ENCODE peak calls at places on chromosomes 12 and 14, in six cellular contexts. I is Karpas-422, Q is neural progenitor cell, D is fibroblast of lung, K is GM12878, M is neuronal stem cell. C is an unnamed sample.
A peak's percentile ranks its signal among the peaks of the same experiment; 100 is the strongest.

GRCh38 chr12:26195641-26196423 is 459 bp downstream of the SSPN start:
- DNase-seq in I (no peak), Q (peak; percentile 58), D (peak; percentile 52), K (no peak), M (peak; percentile 31), C (no peak)

GRCh38 chr14:96056509-96057422 is 17.6 kb downstream of the C14orf132 start:
- DNase-seq in I (peak; percentile 90), Q (peak; percentile 77), D (no peak), K (no peak), M (no peak), C (no peak)

GRCh38 chr14:36057452-36058142 is 118.9 kb downstream of the PTCSC3 start:
- DNase-seq in I (no peak), Q (no peak), D (no peak), K (no peak), M (no peak), C (no peak)

GRCh38 chr12:28367326-28367725 is 177.1 kb downstream of the CCDC91 start:
- DNase-seq in I (no peak), Q (no peak), D (no peak), K (no peak), M (no peak), C (no peak)

GRCh38 chr14:100679707-100680438 is 46.8 kb upstream of the DLK1 start:
- DNase-seq in I (no peak), Q (no peak), D (peak; percentile 83), K (no peak), M (no peak), C (no peak)

GRCh38 chr14:75450381-75451276 is 22.8 kb downstream of the JDP2 start:
- DNase-seq in I (no peak), Q (no peak), D (no peak), K (no peak), M (no peak), C (no peak)

GRCh38 chr12:10033783-10034381 is 3.4 kb downstream of the CLEC9A start:
- DNase-seq in I (peak; percentile 47), Q (no peak), D (peak; percentile 54), K (no peak), M (no peak), C (no peak)

GRCh38 chr12:104482113-104482512 is 25.4 kb downstream of the CHST11 start:
- DNase-seq in I (no peak), Q (no peak), D (no peak), K (no peak), M (no peak), C (peak; percentile 89)

GRCh38 chr14:72479471-72479931 is 414.4 kb downstream of the DPF3 start:
- DNase-seq in I (peak; percentile 63), Q (peak; percentile 22), D (no peak), K (peak; percentile 75), M (no peak), C (peak; percentile 16)

GRCh38 chr14:101191086-101191881 is 287.8 kb upstream of the RTL1 start:
- DNase-seq in I (no peak), Q (no peak), D (no peak), K (no peak), M (no peak), C (no peak)

GRCh38 chr12:94621662-94622359 is 28.5 kb downstream of the TMCC3 start:
- DNase-seq in I (no peak), Q (no peak), D (peak; percentile 58), K (peak; percentile 87), M (no peak), C (peak; percentile 31)
- H2AFZ ChIP-seq in I (peak overlapping the region; percentile 71), Q (no peak overlapping the region), D (no peak overlapping the region), K (peak overlapping the region; percentile 73), M (peak overlapping the region; percentile 24), C (peak overlapping the region; percentile 19)

DNA sequence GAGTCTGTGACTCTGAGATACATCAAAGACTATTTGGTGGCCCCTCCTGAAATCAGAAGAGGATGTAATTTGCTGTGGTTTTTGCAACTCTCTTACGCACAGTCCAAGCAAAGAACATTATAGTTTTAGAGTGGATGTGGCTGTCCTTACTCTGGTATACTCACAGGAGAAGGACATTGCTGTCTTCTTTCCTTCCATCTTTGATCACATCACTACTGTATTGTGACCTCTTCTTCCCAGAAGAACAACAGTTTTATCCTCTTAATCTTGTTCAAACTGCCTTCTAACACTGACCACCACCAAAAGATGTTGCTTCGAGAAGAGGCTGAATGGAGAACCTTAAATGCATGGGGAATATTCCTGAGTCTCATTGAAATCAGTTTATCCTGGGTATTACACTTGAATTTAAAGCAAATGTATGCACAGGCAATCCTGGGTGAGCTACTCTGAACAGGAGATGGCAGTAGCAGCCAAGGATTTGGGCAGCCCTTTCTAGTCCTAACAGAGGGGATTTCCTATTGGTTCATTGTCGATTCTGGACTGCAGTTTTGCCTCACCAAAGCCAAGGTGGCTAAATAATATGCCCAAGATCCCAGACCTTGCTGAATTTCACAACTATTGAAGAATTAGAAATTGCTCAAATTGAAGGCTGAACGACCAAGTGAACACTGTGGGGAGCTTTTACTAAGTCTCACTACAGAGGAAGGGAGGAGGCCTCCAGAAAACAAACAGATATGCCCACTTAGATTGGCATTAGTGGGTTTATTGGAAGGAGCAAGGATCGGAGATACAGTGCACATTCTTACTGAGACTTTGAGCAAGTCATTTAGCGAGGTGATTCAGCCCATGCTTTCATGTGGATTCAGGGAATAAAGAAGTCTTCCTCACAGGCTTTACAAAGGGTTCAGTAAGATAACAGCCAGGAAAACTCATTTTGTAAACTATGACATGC is 282.8 kb downstream of the PAWR start:
- DNase-seq in I (peak; percentile 83), Q (peak; percentile 72), D (peak; percentile 87), K (peak; percentile 9), M (peak; percentile 41), C (no peak)
- H2AFZ ChIP-seq in I (no peak overlapping the region), Q (no peak overlapping the region), D (peak overlapping the region; percentile 55), K (no peak overlapping the region), M (peak overlapping the region; percentile 17), C (no peak overlapping the region)

GRCh38 chr14:61319706-61320105 is 1.7 kb upstream of the PRKCH start:
- DNase-seq in I (no peak), Q (no peak), D (no peak), K (no peak), M (no peak), C (no peak)

GRCh38 chr14:61322799-61323290 is 1.5 kb downstream of the PRKCH start:
- DNase-seq in I (no peak), Q (no peak), D (peak; percentile 13), K (no peak), M (no peak), C (peak; percentile 73)

GRCh38 chr14:61320806-61321384 is 484 bp upstream of the PRKCH start:
- DNase-seq in I (no peak), Q (no peak), D (no peak), K (no peak), M (no peak), C (no peak)

GRCh38 chr14:61322011-61322798 is 826 bp downstream of the PRKCH start:
- DNase-seq in I (no peak), Q (peak; percentile 15), D (no peak), K (no peak), M (no peak), C (peak; percentile 50)

GRCh38 chr14:61321385-61322010 is at the start of gene PRKCH:
- DNase-seq in I (peak; percentile 88), Q (peak; percentile 73), D (peak; percentile 28), K (no peak), M (peak; percentile 23), C (peak; percentile 91)
- H2AFZ ChIP-seq in I (peak within 1 kb of the TSS; percentile 99), Q (peak within 1 kb of the TSS; percentile 98), D (no peak within 1 kb of the TSS), K (peak within 1 kb of the TSS; percentile 66), M (peak within 1 kb of the TSS; percentile 84), C (peak within 1 kb of the TSS; percentile 79)

GRCh38 chr14:30193791-30194407 is 266.3 kb upstream of the PRKD1 start:
- DNase-seq in I (no peak), Q (no peak), D (peak; percentile 94), K (no peak), M (no peak), C (no peak)

GRCh38 chr14:30194769-30195168 is 267.1 kb upstream of the PRKD1 start:
- DNase-seq in I (no peak), Q (no peak), D (peak; percentile 90), K (no peak), M (no peak), C (no peak)

GRCh38 chr14:30193056-30193455 is 265.4 kb upstream of the PRKD1 start:
- DNase-seq in I (no peak), Q (no peak), D (no peak), K (no peak), M (no peak), C (no peak)

GRCh38 chr14:30196861-30197260 is 269.2 kb upstream of the PRKD1 start:
- DNase-seq in I (no peak), Q (no peak), D (no peak), K (no peak), M (no peak), C (no peak)

GRCh38 chr14:30195946-30196345 is 268.3 kb upstream of the PRKD1 start:
- DNase-seq in I (no peak), Q (no peak), D (peak; percentile 19), K (no peak), M (no peak), C (no peak)
- H2AFZ ChIP-seq in I (no peak overlapping the region), Q (no peak overlapping the region), D (no peak overlapping the region), K (no peak overlapping the region), M (no peak overlapping the region), C (no peak overlapping the region)